ENCODE peak calls at places on chromosomes 12 and 14, in four cellular contexts. X is NCI-H2107, B is T-cell, W is MG63. L is an unnamed sample.

GRCh38 chr12:76927170-76927784 is 48.5 kb upstream of the CSRP2 start:
- DNase-seq in W (peak), X (no peak), B (no peak), L (no peak)

GRCh38 chr14:102280376-102280962 is 24.5 kb downstream of the MOK start:
- DNase-seq in B (no peak), X (no peak), W (peak), L (peak)

GRCh38 chr14:104553166-104554087 is 26.1 kb upstream of the C14orf180 start:
- DNase-seq in W (no peak), X (no peak), B (no peak), L (no peak)

GRCh38 chr12:51636581-51636980 is 45.5 kb downstream of the SCN8A start:
- DNase-seq in W (no peak), B (no peak), X (no peak), L (no peak)

GRCh38 chr12:72790273-72790672 is 518.1 kb downstream of the TRHDE start:
- DNase-seq in X (no peak), W (peak), B (no peak), L (no peak)

GRCh38 chr14:23884541-23884904 is 69.0 kb upstream of the DHRS4 start:
- DNase-seq in X (no peak), B (no peak), W (no peak), L (no peak)

GRCh38 chr12:13247596-13247995 is 51.1 kb downstream of the EMP1 start:
- DNase-seq in X (no peak), B (no peak), W (no peak), L (no peak)

GRCh38 chr12:108681317-108681716 is 47.6 kb upstream of the SELPLG start:
- DNase-seq in X (no peak), W (no peak), B (no peak), L (no peak)

GRCh38 chr12:7190268-7191055 is 976 bp downstream of the PEX5 start:
- DNase-seq in X (no peak), W (peak), B (no peak), L (no peak)

GRCh38 chr12:108457006-108457733 is 57.9 kb upstream of the FICD start:
- DNase-seq in B (no peak), W (peak), X (peak), L (peak)

GRCh38 chr12:83474369-83474768 is 787.7 kb downstream of the TMTC2 start:
- DNase-seq in B (no peak), W (no peak), X (no peak), L (no peak)

GRCh38 chr12:117809509-117809908 is 159.3 kb downstream of the KSR2 start:
- DNase-seq in B (no peak), X (no peak), W (no peak), L (no peak)

GRCh38 chr12:14244876-14245669 is 120.4 kb upstream of the ATF7IP start:
- DNase-seq in W (no peak), X (no peak), B (no peak), L (no peak)

GRCh38 chr14:96038920-96039632 is at the start of gene C14orf132:
- DNase-seq in W (peak), X (no peak), B (peak), L (no peak)

GRCh38 chr12:92505373-92506340 is 197.1 kb upstream of the PLEKHG7 start:
- DNase-seq in X (peak), W (no peak), B (peak), L (no peak)

GRCh38 chr14:30225171-30225570 is 297.5 kb upstream of the PRKD1 start:
- DNase-seq in B (no peak), X (no peak), W (no peak), L (no peak)

GRCh38 chr12:46847001-46847400 is 21.2 kb upstream of the SLC38A4 start:
- DNase-seq in W (no peak), X (no peak), B (no peak), L (no peak)

GRCh38 chr14:66539034-66539433 is 31.1 kb downstream of the GPHN start:
- DNase-seq in X (no peak), W (no peak), B (no peak), L (no peak)

GRCh38 chr12:50985322-50985721 is 33.0 kb downstream of the HIGD1C start:
- DNase-seq in X (no peak), B (no peak), W (no peak), L (no peak)

GRCh38 chr12:110254971-110255540 is 26.0 kb upstream of the ATP2A2 start:
- DNase-seq in X (no peak), B (no peak), W (no peak), L (no peak)

GRCh38 chr12:95944108-95944704 is 1.1 kb downstream of the AMDHD1 start:
- DNase-seq in B (no peak), W (no peak), X (no peak), L (no peak)

GRCh38 chr12:94109154-94109553 is 39.2 kb upstream of the PLXNC1 start:
- DNase-seq in X (no peak), W (no peak), B (no peak), L (no peak)

GRCh38 chr12:19783547-19784444 is 344.5 kb downstream of the AEBP2 start:
- DNase-seq in B (no peak), X (no peak), W (no peak), L (no peak)

GRCh38 chr12:104344682-104345081 is 41.1 kb downstream of the EID3 start:
- DNase-seq in B (no peak), W (no peak), X (no peak), L (no peak)

GRCh38 chr12:131511391-131511802 is 199.5 kb upstream of the SFSWAP start:
- DNase-seq in X (no peak), B (peak), W (peak), L (no peak)

GRCh38 chr14:94329857-94330256 is 6.7 kb upstream of the SERPINA6 start:
- DNase-seq in X (no peak), B (no peak), W (no peak), L (no peak)

L was measured in HS-27A.